ENCODE peak calls at places on chromosomes 12 and 14, in six cellular contexts. One of them, this sample, is unnamed.

GRCh38 chr14:77220246-77221017 is 38.8 kb downstream of the TMEM63C start:
- DNase-seq in tibial nerve: no peak
- DNase-seq in stimulated activated CD4-positive, alpha-beta T cell treated with anti-CD3 and anti-CD28 coated beads, Interleukin-2, amount 100 ng/mL, for 48 hours: no peak
- DNase-seq in NCI-H1092 treated with DMSO at 0.1 percent for 48 hours: no peak
- DNase-seq in amniotic stem cell: no peak
- DNase-seq in HEK293T: no peak
- DNase-seq in this sample: no peak

GRCh38 chr14:80624581-80624980 is 317.0 kb downstream of the CEP128 start:
- DNase-seq in NCI-H1092 treated with DMSO at 0.1 percent for 48 hours: no peak
- DNase-seq in stimulated activated CD4-positive, alpha-beta T cell treated with anti-CD3 and anti-CD28 coated beads, Interleukin-2, amount 100 ng/mL, for 48 hours: no peak
- DNase-seq in amniotic stem cell: no peak
- DNase-seq in HEK293T: no peak
- DNase-seq in tibial nerve: no peak
- DNase-seq in this sample: no peak

GRCh38 chr12:24759155-24759554 is 189.7 kb downstream of the BCAT1 start:
- DNase-seq in NCI-H1092 treated with DMSO at 0.1 percent for 48 hours: no peak
- DNase-seq in amniotic stem cell: no peak
- DNase-seq in HEK293T: no peak
- DNase-seq in tibial nerve: no peak
- DNase-seq in stimulated activated CD4-positive, alpha-beta T cell treated with anti-CD3 and anti-CD28 coated beads, Interleukin-2, amount 100 ng/mL, for 48 hours: no peak
- DNase-seq in this sample: no peak

GRCh38 chr12:8145754-8146415 is 10.9 kb upstream of the ZNF705A start:
- DNase-seq in tibial nerve: no peak
- DNase-seq in stimulated activated CD4-positive, alpha-beta T cell treated with anti-CD3 and anti-CD28 coated beads, Interleukin-2, amount 100 ng/mL, for 48 hours: no peak
- DNase-seq in NCI-H1092 treated with DMSO at 0.1 percent for 48 hours: no peak
- DNase-seq in amniotic stem cell: no peak
- DNase-seq in HEK293T: no peak
- DNase-seq in this sample: no peak

GRCh38 chr14:78399316-78399889 is 229.2 kb downstream of the NRXN3 start:
- DNase-seq in tibial nerve: no peak
- DNase-seq in NCI-H1092 treated with DMSO at 0.1 percent for 48 hours: no peak
- DNase-seq in stimulated activated CD4-positive, alpha-beta T cell treated with anti-CD3 and anti-CD28 coated beads, Interleukin-2, amount 100 ng/mL, for 48 hours: peak
- DNase-seq in HEK293T: no peak
- DNase-seq in amniotic stem cell: no peak
- DNase-seq in this sample: peak

GRCh38 chr14:24312736-24313507 is 1.6 kb downstream of the LTB4R start:
- DNase-seq in stimulated activated CD4-positive, alpha-beta T cell treated with anti-CD3 and anti-CD28 coated beads, Interleukin-2, amount 100 ng/mL, for 48 hours: no peak
- DNase-seq in amniotic stem cell: no peak
- DNase-seq in tibial nerve: no peak
- DNase-seq in NCI-H1092 treated with DMSO at 0.1 percent for 48 hours: no peak
- DNase-seq in HEK293T: no peak
- DNase-seq in this sample: no peak

GRCh38 chr12:88509851-88510250 is 70.4 kb downstream of the KITLG start:
- DNase-seq in tibial nerve: no peak
- DNase-seq in HEK293T: no peak
- DNase-seq in NCI-H1092 treated with DMSO at 0.1 percent for 48 hours: no peak
- DNase-seq in amniotic stem cell: no peak
- DNase-seq in stimulated activated CD4-positive, alpha-beta T cell treated with anti-CD3 and anti-CD28 coated beads, Interleukin-2, amount 100 ng/mL, for 48 hours: no peak
- DNase-seq in this sample: no peak

GRCh38 chr12:53004178-53004577 is 2.1 kb upstream of the EIF4B start:
- DNase-seq in stimulated activated CD4-positive, alpha-beta T cell treated with anti-CD3 and anti-CD28 coated beads, Interleukin-2, amount 100 ng/mL, for 48 hours: no peak
- DNase-seq in tibial nerve: no peak
- DNase-seq in HEK293T: no peak
- DNase-seq in NCI-H1092 treated with DMSO at 0.1 percent for 48 hours: no peak
- DNase-seq in amniotic stem cell: no peak
- DNase-seq in this sample: no peak

GRCh38 chr12:96164951-96165858 is 29.0 kb upstream of the ELK3 start:
- DNase-seq in tibial nerve: no peak
- DNase-seq in amniotic stem cell: no peak
- DNase-seq in HEK293T: no peak
- DNase-seq in stimulated activated CD4-positive, alpha-beta T cell treated with anti-CD3 and anti-CD28 coated beads, Interleukin-2, amount 100 ng/mL, for 48 hours: no peak
- DNase-seq in NCI-H1092 treated with DMSO at 0.1 percent for 48 hours: peak
- DNase-seq in this sample: no peak

GRCh38 chr12:100234166-100234565 is 32.7 kb downstream of the DEPDC4 start:
- DNase-seq in tibial nerve: no peak
- DNase-seq in stimulated activated CD4-positive, alpha-beta T cell treated with anti-CD3 and anti-CD28 coated beads, Interleukin-2, amount 100 ng/mL, for 48 hours: no peak
- DNase-seq in HEK293T: no peak
- DNase-seq in amniotic stem cell: no peak
- DNase-seq in NCI-H1092 treated with DMSO at 0.1 percent for 48 hours: no peak
- DNase-seq in this sample: no peak

GRCh38 chr14:88281447-88281846 is 41.6 kb downstream of the KCNK10 start:
- DNase-seq in HEK293T: no peak
- DNase-seq in amniotic stem cell: no peak
- DNase-seq in stimulated activated CD4-positive, alpha-beta T cell treated with anti-CD3 and anti-CD28 coated beads, Interleukin-2, amount 100 ng/mL, for 48 hours: no peak
- DNase-seq in tibial nerve: no peak
- DNase-seq in NCI-H1092 treated with DMSO at 0.1 percent for 48 hours: no peak
- DNase-seq in this sample: no peak

GRCh38 chr14:63478024-63478423 is 65.2 kb downstream of the PPP2R5E start:
- DNase-seq in amniotic stem cell: no peak
- DNase-seq in stimulated activated CD4-positive, alpha-beta T cell treated with anti-CD3 and anti-CD28 coated beads, Interleukin-2, amount 100 ng/mL, for 48 hours: no peak
- DNase-seq in NCI-H1092 treated with DMSO at 0.1 percent for 48 hours: no peak
- DNase-seq in HEK293T: no peak
- DNase-seq in tibial nerve: no peak
- DNase-seq in this sample: no peak

GRCh38 chr14:100857196-100857922 is 31.4 kb downstream of the MEG3 start:
- DNase-seq in amniotic stem cell: no peak
- DNase-seq in stimulated activated CD4-positive, alpha-beta T cell treated with anti-CD3 and anti-CD28 coated beads, Interleukin-2, amount 100 ng/mL, for 48 hours: no peak
- DNase-seq in HEK293T: no peak
- DNase-seq in NCI-H1092 treated with DMSO at 0.1 percent for 48 hours: no peak
- DNase-seq in tibial nerve: no peak
- DNase-seq in this sample: no peak